ENCODE peak calls at places on chromosomes 3 and 15, in four cellular contexts. N is activated T-cell treated with anti-CD3 and anti-CD28 coated beads for 24 hours, E is NCI-H510A treated with DMSO at 0.1 percent for 48 hours, V is neural crest cell. I is an unnamed sample.

GRCh38 chr3:185730550-185730949 is 94.3 kb downstream of the IGF2BP2 start:
- DNase-seq in E (no peak), V (no peak), N (no peak), I (no peak)

GRCh38 chr3:46574263-46574662 is 8.2 kb upstream of the LRRC2 start:
- DNase-seq in E (no peak), N (no peak), V (no peak), I (no peak)

GRCh38 chr15:64883097-64883581 is 28.6 kb upstream of the ANKDD1A start:
- DNase-seq in N (peak), E (no peak), V (no peak), I (peak)

GRCh38 chr3:47012342-47013230 is 33.1 kb downstream of the NBEAL2 start:
- DNase-seq in V (no peak), N (no peak), E (no peak), I (no peak)

GRCh38 chr3:132290833-132291232 is 26.4 kb upstream of the ACP3 start:
- DNase-seq in V (no peak), N (no peak), E (no peak), I (no peak)

GRCh38 chr3:169694117-169694516 is 30.6 kb upstream of the MECOM start:
- DNase-seq in E (no peak), V (no peak), N (no peak), I (no peak)

GRCh38 chr15:52408823-52409222 is 113.2 kb upstream of the MYO5C start:
- DNase-seq in N (no peak), V (no peak), E (no peak), I (no peak)

GRCh38 chr3:38031022-38031994 is 1.9 kb upstream of the PLCD1 start:
- DNase-seq in V (no peak), N (no peak), E (no peak), I (no peak)

GRCh38 chr3:187025254-187025655 is 94.9 kb downstream of the ST6GAL1 start:
- DNase-seq in E (no peak), V (no peak), N (peak), I (peak)

GRCh38 chr3:39467394-39468107 is at the start of gene MOBP:
- DNase-seq in V (no peak), N (no peak), E (no peak), I (no peak)

GRCh38 chr15:61050844-61051569 is 178.1 kb downstream of the RORA start:
- DNase-seq in N (no peak), V (no peak), E (no peak), I (no peak)

GRCh38 chr15:88257311-88257901 is 867 bp upstream of the NTRK3 start:
- DNase-seq in V (no peak), N (no peak), E (no peak), I (no peak)

GRCh38 chr3:32200991-32201758 is 37.3 kb upstream of the CMTM8 start:
- DNase-seq in N (no peak), V (no peak), E (no peak), I (no peak)

GRCh38 chr3:69226071-69226470 is 103.7 kb upstream of the LMOD3 start:
- DNase-seq in N (no peak), V (no peak), E (no peak), I (no peak)

GRCh38 chr15:89399390-89400120 is 64.9 kb upstream of the POLG start:
- DNase-seq in V (peak), N (no peak), E (peak), I (no peak)

GRCh38 chr3:171023566-171023965 is 3.0 kb downstream of the SLC2A2 start:
- DNase-seq in E (no peak), N (no peak), V (no peak), I (no peak)

GRCh38 chr3:40615110-40615915 is 90.6 kb downstream of the ZNF621 start:
- DNase-seq in V (peak), N (no peak), E (no peak), I (no peak)

GRCh38 chr15:100206643-100207042 is 135.1 kb downstream of the ADAMTS17 start:
- DNase-seq in N (no peak), E (no peak), V (no peak), I (no peak)

GRCh38 chr3:19543212-19543841 is 390.7 kb downstream of the EFHB start:
- DNase-seq in V (no peak), E (peak), N (no peak), I (no peak)

GRCh38 chr3:23750573-23751484 is 54.9 kb upstream of the UBE2E1 start:
- DNase-seq in E (no peak), V (no peak), N (no peak), I (no peak)

GRCh38 chr3:70832035-70832795 is 519.8 kb upstream of the MDFIC2 start:
- DNase-seq in N (no peak), V (no peak), E (no peak), I (no peak)

GRCh38 chr3:187888658-187889057 is 143.4 kb upstream of the BCL6 start:
- DNase-seq in V (no peak), N (no peak), E (no peak), I (no peak)

GRCh38 chr3:46076606-46077005 is 49.3 kb upstream of the XCR1 start:
- DNase-seq in V (no peak), E (no peak), N (no peak), I (no peak)

GRCh38 chr3:42071720-42072582 is 19.2 kb upstream of the TRAK1 start:
- DNase-seq in V (no peak), E (peak), N (no peak), I (no peak)

GRCh38 chr3:123347205-123347604 is 101.7 kb downstream of the ADCY5 start:
- DNase-seq in N (no peak), V (no peak), E (no peak), I (no peak)

GRCh38 chr3:3109407-3110298 is 521 bp downstream of the IL5RA start:
- DNase-seq in V (no peak), N (no peak), E (peak), I (no peak)

GRCh38 chr3:194439915-194440550 is 41.0 kb upstream of the GP5 start:
- DNase-seq in V (no peak), E (peak), N (no peak), I (no peak)

GRCh38 chr15:66401130-66402021 is 14.7 kb downstream of the MAP2K1 start:
- DNase-seq in E (no peak), V (no peak), N (no peak), I (no peak)

GRCh38 chr3:16272588-16272987 is 7.6 kb downstream of the OXNAD1 start:
- DNase-seq in V (no peak), E (no peak), N (no peak), I (no peak)

GRCh38 chr3:173140986-173141385 is at the start of gene SPATA16:
- DNase-seq in V (no peak), E (no peak), N (no peak), I (no peak)

GRCh38 chr15:79430901-79431635 is 1.1 kb upstream of the MINAR1 start:
- DNase-seq in E (no peak), V (no peak), N (no peak), I (no peak)

GRCh38 chr3:58659051-58659675 is 7.4 kb downstream of the FAM3D start:
- DNase-seq in E (no peak), N (no peak), V (no peak), I (no peak)

GRCh38 chr15:65095011-65095746 is 18.6 kb downstream of the KBTBD13 start:
- DNase-seq in N (no peak), E (no peak), V (no peak), I (no peak)

GRCh38 chr15:83571820-83572707 is 81.9 kb upstream of the ADAMTSL3 start:
- DNase-seq in E (no peak), N (no peak), V (no peak), I (no peak)

GRCh38 chr15:91431041-91431715 is 331.1 kb downstream of the SV2B start:
- DNase-seq in V (no peak), E (no peak), N (no peak), I (no peak)

GRCh38 chr3:194329566-194329965 is 21.6 kb downstream of the CPN2 start:
- DNase-seq in N (no peak), E (no peak), V (no peak), I (no peak)

GRCh38 chr15:26325495-26325894 is 447.4 kb downstream of the GABRB3 start:
- DNase-seq in V (no peak), N (no peak), E (no peak), I (no peak)

GRCh38 chr15:90174140-90174891 is 26.8 kb upstream of the SEMA4B start:
- DNase-seq in E (peak), V (no peak), N (no peak), I (no peak)

GRCh38 chr3:72245183-72245811 is 460.3 kb upstream of the PROK2 start:
- DNase-seq in E (no peak), N (no peak), V (no peak), I (no peak)

I was measured in stimulated activated naive B cell treated with anti-CD40 and anti-IgM and Interleukin-4, amounts not matched to agents 10 μg/mL and 1 μg/mL and 100 μg/mL, for 72 hours.